ENCODE peak calls at places on chromosomes 4 and X, in four cellular contexts. F, Y, B and M are unnamed samples. For H3K4me1, the result is how much of the 10 kb centered on the place peaks cover.

GRCh38 chr4:150782921-150783320 is 201.0 kb downstream of the MAB21L2 start:
- DNase-seq in F (peak), Y (no peak), B (no peak), M (no peak)

GRCh38 chrX:134670241-134670811 is 12.1 kb upstream of the PLAC1 start:
- DNase-seq in F (no peak), Y (peak), B (no peak), M (no peak)

GRCh38 chr4:105921301-105921700 is 26.0 kb downstream of the NPNT start:
- DNase-seq in F (no peak), Y (no peak), B (no peak), M (no peak)

GRCh38 chr4:173517781-173518371 is 12.2 kb downstream of the HAND2 start:
- DNase-seq in F (no peak), Y (no peak), B (no peak), M (no peak)

GRCh38 chr4:40718571-40718970 is 31.2 kb upstream of the NSUN7 start:
- DNase-seq in F (peak), Y (no peak), B (no peak), M (no peak)

GRCh38 chrX:3485727-3486126 is 139.3 kb upstream of the MXRA5 start:
- DNase-seq in F (no peak), Y (no peak), B (no peak), M (no peak)

GRCh38 chrX:12153741-12154140 is 15.5 kb downstream of the FRMPD4 start:
- DNase-seq in F (no peak), Y (no peak), B (no peak), M (no peak)

GRCh38 chrX:13159886-13160285 is 115.5 kb upstream of the FAM9C start:
- DNase-seq in F (no peak), Y (no peak), B (no peak), M (no peak)

GRCh38 chrX:129015381-129015780 is 507.9 kb downstream of the SMARCA1 start:
- DNase-seq in F (no peak), Y (no peak), B (no peak), M (no peak)

GRCh38 chr4:637536-637935 is 12.2 kb downstream of the PDE6B start:
- DNase-seq in F (no peak), Y (no peak), B (no peak), M (peak)

GRCh38 chrX:14027031-14027430 is 2.7 kb downstream of the GEMIN8 start:
- DNase-seq in F (peak), Y (no peak), B (no peak), M (no peak)

GRCh38 chr4:656651-657337 is 17.3 kb downstream of the ATP5ME start:
- DNase-seq in F (no peak), Y (no peak), B (no peak), M (peak)

GRCh38 chr4:41318839-41319530 is 62.3 kb downstream of the UCHL1 start:
- DNase-seq in F (no peak), Y (peak), B (no peak), M (no peak)

GRCh38 chr4:158411180-158411721 is 110.4 kb upstream of the RXFP1 start:
- DNase-seq in F (no peak), Y (no peak), B (no peak), M (no peak)

GRCh38 chrX:4809571-4809970 is 1096.1 kb upstream of the PRKX start:
- DNase-seq in F (no peak), Y (no peak), B (no peak), M (no peak)

GRCh38 chr4:146333187-146333894 is 119.0 kb downstream of the REELD1 start:
- DNase-seq in F (no peak), Y (peak), B (no peak), M (no peak)

GRCh38 chr4:150080335-150080734 is 2.1 kb downstream of the DCLK2 start:
- DNase-seq in F (no peak), Y (no peak), B (no peak), M (no peak)

GRCh38 chrX:70656304-70656703 is 211.7 kb downstream of the DLG3 start:
- DNase-seq in F (no peak), Y (no peak), B (no peak), M (no peak)

GRCh38 chrX:26783512-26784225 is 567.7 kb downstream of the MAGEB5 start:
- DNase-seq in F (peak), Y (peak), B (peak), M (no peak)

GRCh38 chr4:80266267-80266901 is at the start of gene FGF5:
- DNase-seq in F (peak), Y (no peak), B (peak), M (no peak)

GRCh38 chr4:84019626-84020025 is 479.5 kb downstream of the NKX6-1 start:
- DNase-seq in F (no peak), Y (no peak), B (no peak), M (no peak)

GRCh38 chrX:43664708-43665107 is 8.6 kb downstream of the MAOA start:
- DNase-seq in F (no peak), Y (no peak), B (no peak), M (no peak)

GRCh38 chr4:106868381-106869035 is 167.6 kb downstream of the DKK2 start:
- DNase-seq in F (no peak), Y (no peak), B (no peak), M (no peak)

GRCh38 chr4:58301384-58301783 is 1191.2 kb upstream of the IGFBP7 start:
- DNase-seq in F (no peak), Y (peak), B (no peak), M (no peak)

GRCh38 chr4:6342530-6343293 is 73.1 kb downstream of the WFS1 start:
- DNase-seq in F (peak), Y (peak), B (no peak), M (no peak)

GRCh38 chr4:94039226-94039625 is 168.4 kb upstream of the SMARCAD1 start:
- DNase-seq in F (no peak), Y (no peak), B (no peak), M (no peak)

GRCh38 chrX:30893206-30893605 is 4.2 kb upstream of the TAB3 start:
- DNase-seq in F (no peak), Y (no peak), B (no peak), M (no peak)

GRCh38 chr4:158313566-158313965 is 103.3 kb downstream of the TMEM144 start:
- DNase-seq in F (no peak), Y (no peak), B (no peak), M (no peak)

GRCh38 chr4:8381814-8382581 is 58.5 kb downstream of the ACOX3 start:
- DNase-seq in F (no peak), Y (no peak), B (no peak), M (peak)

GRCh38 chr4:169064281-169064680 is 54.2 kb upstream of the CBR4 start:
- DNase-seq in F (no peak), Y (no peak), B (no peak), M (no peak)

GRCh38 chr4:165737309-165737972 is 135.6 kb upstream of the TLL1 start:
- DNase-seq in F (no peak), Y (no peak), B (no peak), M (no peak)

GRCh38 chrX:21885568-21885967 is 29.8 kb downstream of the YY2 start:
- DNase-seq in F (no peak), Y (no peak), B (no peak), M (no peak)

GRCh38 chr4:23279377-23279988 is 586.7 kb downstream of the GBA3 start:
- DNase-seq in F (no peak), Y (no peak), B (no peak), M (no peak)

GRCh38 chr4:53512608-53513007 is 78.7 kb downstream of the LNX1 start:
- DNase-seq in F (no peak), Y (no peak), B (no peak), M (no peak)

DNA sequence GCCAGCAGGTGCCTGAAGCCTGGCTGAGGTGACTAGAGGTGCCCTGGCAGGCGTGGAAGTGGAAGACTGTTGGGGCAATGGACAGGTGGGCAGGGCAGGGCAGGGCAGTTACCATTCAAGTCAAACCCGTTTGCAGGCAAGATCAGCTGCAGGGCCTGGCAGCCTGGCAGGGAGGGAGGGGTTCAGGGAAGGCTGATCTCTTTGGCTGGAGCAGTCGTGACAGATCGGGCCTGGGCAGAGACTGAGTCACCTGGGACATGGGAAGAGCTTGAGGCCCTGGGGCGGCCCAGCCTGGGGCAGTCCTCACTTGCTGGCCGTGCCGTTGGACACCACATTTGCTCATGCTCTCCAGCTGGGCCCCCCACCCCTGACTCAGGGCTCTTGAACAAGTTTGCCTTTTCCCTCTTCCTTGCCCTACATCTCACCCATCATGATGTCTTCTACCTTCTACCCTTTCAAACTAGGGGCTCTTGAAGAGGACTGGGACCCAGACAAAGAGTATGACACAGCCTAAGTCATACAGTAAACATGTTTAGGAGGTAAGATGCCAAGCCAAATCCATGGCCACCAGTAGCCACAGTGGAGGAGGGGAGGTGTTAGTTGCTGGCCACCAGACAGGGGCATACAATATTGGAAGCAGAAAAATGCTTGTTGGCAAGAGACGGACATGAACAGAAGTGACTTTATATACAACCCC is 2.0 kb upstream of the ZNF185 start:
- DNase-seq in F (no peak), Y (no peak), B (no peak), M (peak)
- H3K4me1 ChIP-seq in F (under half), Y (under half), B (under half), M (under half)

GRCh38 chrX:102659790-102660757 is 8.8 kb downstream of the GPRASP1 start:
- DNase-seq in F (peak), Y (peak), B (peak), M (peak)
- TF ChIP-seq POLR2A in F (no peak), Y (peak), B (peak), M (peak)

DNA sequence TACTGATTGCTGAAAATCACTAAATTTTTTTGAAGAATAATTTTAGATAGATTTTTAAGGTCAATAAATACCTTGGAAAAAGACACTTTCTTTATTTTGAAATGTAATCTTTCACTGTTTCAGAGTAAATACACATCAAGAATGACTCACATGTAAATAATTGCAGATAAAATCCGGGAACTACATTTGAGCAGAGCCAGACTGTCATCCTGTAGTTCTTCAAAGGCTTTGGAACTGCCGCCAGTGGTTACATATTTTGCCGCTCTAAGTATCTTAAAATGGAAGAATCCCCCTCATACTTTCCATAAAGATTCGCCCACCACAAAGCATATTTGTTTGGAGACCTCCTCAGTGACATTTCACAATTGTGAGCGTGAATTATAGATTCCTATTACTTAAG is 607.9 kb upstream of the ZFP42 start:
- DNase-seq in F (no peak), Y (peak), B (no peak), M (no peak)
- H3K4me3 ChIP-seq in F (no peak), Y (no peak), B (no peak), M (no peak)

DNA sequence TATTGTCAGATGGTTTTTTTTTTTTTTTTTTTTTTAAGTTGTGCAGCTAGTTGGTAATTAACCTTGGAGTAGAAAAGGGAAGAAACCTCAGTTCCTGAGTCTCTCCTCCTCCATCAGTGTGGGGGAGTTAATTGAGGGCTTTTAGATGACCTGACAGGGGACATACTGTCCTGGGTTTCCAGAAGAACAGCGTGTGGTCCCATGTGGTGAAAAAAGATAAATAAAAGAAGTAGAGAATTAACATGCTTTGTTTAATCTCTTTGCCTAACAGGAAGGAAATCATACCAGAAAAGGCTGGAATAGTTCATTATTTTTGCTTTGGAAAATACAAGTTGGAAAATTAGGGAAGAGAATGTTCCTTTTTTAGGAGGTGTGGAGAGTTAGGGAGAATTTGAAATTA is 123.8 kb downstream of the ARHGAP10 start:
- DNase-seq in F (no peak), Y (no peak), B (no peak), M (no peak)
- H3K4me1 ChIP-seq in F (under half), Y (under half), B (under half), M (under half)

GRCh38 chr4:10457255-10457801 is at the start of gene ZNF518B:
- DNase-seq in F (peak), Y (peak), B (peak), M (peak)
- TF ChIP-seq POLR2A in F (no peak), Y (peak), B (peak), M (peak)